ENCODE peak calls at places on chromosomes 4 and X, in five cellular contexts. Q, E, S, V and A are unnamed samples.
A peak's percentile ranks its signal among the peaks of the same experiment; 100 is the strongest.

GRCh38 chr4:144666539-144667175 is 20.7 kb downstream of the HHIP start:
- DNase-seq in Q (no peak), E (no peak), S (no peak), V (no peak), A (peak; percentile 61)

GRCh38 chrX:68832516-68833447 is 4.0 kb downstream of the EFNB1 start:
- DNase-seq in Q (no peak), E (peak; percentile 64), S (no peak), V (no peak), A (no peak)

GRCh38 chrX:14489437-14489836 is 39.9 kb upstream of the GLRA2 start:
- DNase-seq in Q (no peak), E (no peak), S (no peak), V (no peak), A (no peak)

GRCh38 chr4:26542996-26543395 is 40.9 kb upstream of the TBC1D19 start:
- DNase-seq in Q (no peak), E (no peak), S (no peak), V (no peak), A (no peak)

GRCh38 chr4:54439831-54440243 is 210.7 kb downstream of the PDGFRA start:
- DNase-seq in Q (no peak), E (peak; percentile 73), S (peak; percentile 53), V (no peak), A (no peak)

GRCh38 chr4:158841540-158841939 is 72.7 kb downstream of the FNIP2 start:
- DNase-seq in Q (no peak), E (no peak), S (no peak), V (no peak), A (no peak)

GRCh38 chr4:66590488-66591215 is 920.4 kb upstream of the EPHA5 start:
- DNase-seq in Q (no peak), E (no peak), S (no peak), V (no peak), A (no peak)

GRCh38 chr4:13092702-13093101 is 391.4 kb downstream of the RAB28 start:
- DNase-seq in Q (no peak), E (no peak), S (no peak), V (no peak), A (no peak)

GRCh38 chrX:25275159-25275558 is 259.4 kb upstream of the ARX start:
- DNase-seq in Q (no peak), E (peak; percentile 24), S (no peak), V (no peak), A (no peak)

GRCh38 chrX:19005909-19006308 is 22.0 kb upstream of the PHKA2 start:
- DNase-seq in Q (no peak), E (peak; percentile 74), S (no peak), V (no peak), A (no peak)

GRCh38 chr4:38871593-38871992 is 4.0 kb downstream of the FAM114A1 start:
- DNase-seq in Q (no peak), E (no peak), S (no peak), V (no peak), A (no peak)

GRCh38 chr4:82706349-82707000 is 92.1 kb downstream of the SCD5 start:
- DNase-seq in Q (no peak), E (no peak), S (no peak), V (no peak), A (no peak)

GRCh38 chr4:18859468-18859867 is 837.9 kb upstream of the LCORL start:
- DNase-seq in Q (no peak), E (no peak), S (no peak), V (no peak), A (no peak)

GRCh38 chrX:12974217-12974796 is 603 bp upstream of the TMSB4X start:
- DNase-seq in Q (peak; percentile 63), E (no peak), S (peak; percentile 81), V (no peak), A (peak; percentile 44)

GRCh38 chr4:138977525-138977924 is 38.1 kb upstream of the NOCT start:
- DNase-seq in Q (no peak), E (no peak), S (no peak), V (peak; percentile 48), A (no peak)

GRCh38 chr4:99447079-99447478 is 11.9 kb upstream of the ADH7 start:
- DNase-seq in Q (no peak), E (no peak), S (no peak), V (peak; percentile 34), A (peak; percentile 49)

GRCh38 chr4:42816864-42817263 is 75.6 kb upstream of the GRXCR1 start:
- DNase-seq in Q (no peak), E (no peak), S (no peak), V (no peak), A (no peak)

GRCh38 chr4:119124314-119124713 is 11.3 kb upstream of the MYOZ2 start:
- DNase-seq in Q (no peak), E (peak; percentile 35), S (no peak), V (no peak), A (no peak)

GRCh38 chr4:162229670-162230069 is 65.9 kb upstream of the FSTL5 start:
- DNase-seq in Q (no peak), E (no peak), S (no peak), V (no peak), A (peak; percentile 51)

GRCh38 chrX:10579018-10579752 is 41.2 kb downstream of the MID1 start:
- DNase-seq in Q (no peak), E (no peak), S (no peak), V (no peak), A (peak; percentile 78)

GRCh38 chr4:112648263-112649054 is 11.5 kb downstream of the LARP7 start:
- DNase-seq in Q (no peak), E (no peak), S (no peak), V (no peak), A (no peak)

GRCh38 chrX:133980406-133980805 is 5.0 kb downstream of the GPC3 start:
- DNase-seq in Q (no peak), E (no peak), S (no peak), V (no peak), A (no peak)

GRCh38 chr4:27915822-27916221 is 1055.2 kb downstream of the STIM2 start:
- DNase-seq in Q (no peak), E (no peak), S (no peak), V (no peak), A (no peak)

GRCh38 chr4:52566136-52567031 is 92.7 kb downstream of the USP46 start:
- DNase-seq in Q (no peak), E (no peak), S (no peak), V (no peak), A (no peak)

GRCh38 chrX:148609766-148610698 is 109.6 kb downstream of the AFF2 start:
- DNase-seq in Q (no peak), E (peak; percentile 1), S (no peak), V (peak; percentile 40), A (no peak)

GRCh38 chr4:98720871-98721480 is 62.6 kb upstream of the TSPAN5 start:
- DNase-seq in Q (no peak), E (peak; percentile 77), S (no peak), V (no peak), A (peak; percentile 67)

GRCh38 chr4:114076865-114077264 is 97.4 kb upstream of the ARSJ start:
- DNase-seq in Q (no peak), E (no peak), S (no peak), V (no peak), A (peak; percentile 23)

GRCh38 chr4:140255467-140255866 is 101.5 kb upstream of the MAML3 start:
- DNase-seq in Q (no peak), E (no peak), S (no peak), V (no peak), A (no peak)

GRCh38 chr4:140255919-140256318 is 101.9 kb upstream of the MAML3 start:
- DNase-seq in Q (no peak), E (no peak), S (no peak), V (no peak), A (no peak)

GRCh38 chr4:140257461-140258305 is 103.7 kb upstream of the MAML3 start:
- DNase-seq in Q (no peak), E (no peak), S (no peak), V (no peak), A (no peak)

GRCh38 chr4:140256335-140256734 is 102.4 kb upstream of the MAML3 start:
- DNase-seq in Q (no peak), E (no peak), S (no peak), V (no peak), A (peak; percentile 41)

GRCh38 chr4:140256941-140257340 is 103.0 kb upstream of the MAML3 start:
- DNase-seq in Q (no peak), E (no peak), S (no peak), V (no peak), A (no peak)
- H3K27ac ChIP-seq in Q (no peak overlapping the region), E (no peak overlapping the region), S (no peak overlapping the region), V (no peak overlapping the region), A (no peak overlapping the region)

GRCh38 chr4:15021301-15021700 is 19.0 kb downstream of the CPEB2 start:
- DNase-seq in Q (no peak), E (no peak), S (no peak), V (no peak), A (no peak)
- H3K4me1 ChIP-seq in Q (peaks cover 42% of the 10 kb centered on the region), E (no peaks in the 10 kb centered on the region), S (no peaks in the 10 kb centered on the region), V (peaks cover 4% of the 10 kb centered on the region), A (no peaks in the 10 kb centered on the region)

DNA sequence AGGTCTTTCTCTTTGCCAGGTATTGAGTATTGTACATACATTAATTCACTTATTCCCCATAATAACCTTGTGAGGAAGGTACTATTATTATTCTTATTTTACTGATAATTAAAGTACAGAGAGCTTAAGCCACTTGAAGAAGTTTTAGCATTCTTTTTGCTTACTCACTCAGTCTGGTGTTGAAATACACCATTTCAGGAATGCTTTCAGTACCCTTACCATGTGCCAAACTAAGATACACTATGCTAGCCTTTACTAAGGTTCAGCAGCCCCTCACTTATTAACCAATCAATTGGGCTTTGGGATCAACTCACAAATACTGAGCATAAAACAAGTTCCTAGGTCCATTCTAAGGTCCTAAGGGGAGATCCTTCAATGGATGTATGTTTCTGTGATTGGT is 179.0 kb upstream of the FGF13 start:
- DNase-seq in Q (no peak), E (no peak), S (no peak), V (no peak), A (no peak)
- H3K27me3 ChIP-seq in Q (no peaks in the 10 kb centered on the region), E (no peaks in the 10 kb centered on the region), S (no peaks in the 10 kb centered on the region), V (no peaks in the 10 kb centered on the region), A (no peaks in the 10 kb centered on the region)

DNA sequence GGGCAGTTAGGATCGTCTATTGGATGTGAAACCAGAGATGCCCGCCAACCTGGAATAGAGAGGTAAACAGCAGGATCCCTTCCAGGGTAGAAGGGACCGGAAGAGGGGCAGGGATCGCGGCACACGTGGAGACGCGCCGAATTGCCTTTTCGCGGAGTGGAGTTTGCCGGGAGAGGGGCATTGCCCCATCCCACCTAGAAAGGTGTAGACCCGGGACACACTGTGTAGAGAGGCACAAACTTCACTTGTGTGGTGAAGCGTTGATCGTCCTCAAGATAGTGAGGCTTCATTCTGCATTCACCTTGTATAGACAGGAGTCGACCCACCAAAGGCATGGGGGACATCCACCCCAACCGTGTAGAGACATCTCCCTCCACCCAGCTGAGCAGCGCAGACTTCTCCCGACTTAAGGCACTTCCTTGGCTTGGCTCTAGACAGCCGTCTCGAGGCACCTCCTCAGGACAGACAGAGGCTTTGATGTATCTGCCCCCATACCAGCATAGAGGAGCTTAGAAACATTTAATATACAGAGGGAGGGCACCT is 410 bp downstream of the GNL3L start:
- DNase-seq in Q (no peak), E (no peak), S (no peak), V (peak; percentile 1), A (no peak)
- H3K27ac ChIP-seq in Q (peak overlapping the region; percentile 92), E (peak overlapping the region; percentile 92), S (peak overlapping the region; percentile 41), V (peak overlapping the region; percentile 81), A (peak overlapping the region; percentile 23)

DNA sequence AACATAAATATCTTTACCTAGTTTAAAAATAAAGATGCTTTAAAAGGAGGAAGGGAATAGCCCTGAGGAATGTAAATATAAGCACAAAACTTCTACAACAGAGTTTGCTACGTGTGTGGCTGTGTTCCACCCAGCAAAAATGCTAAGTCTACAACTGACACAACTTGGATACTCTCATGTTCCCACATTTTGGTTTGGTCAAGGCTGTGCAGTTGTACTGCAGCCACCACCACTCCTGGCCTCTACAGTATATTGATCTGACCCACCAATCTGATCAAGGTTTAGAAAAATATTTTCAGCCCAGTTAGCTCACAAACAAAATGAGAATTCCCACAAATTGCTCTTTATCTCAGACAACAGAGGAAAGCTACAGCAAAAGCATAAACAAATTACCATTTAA is 12.1 kb downstream of the F9 start:
- DNase-seq in Q (no peak), E (no peak), S (no peak), V (no peak), A (no peak)
- H3K4me1 ChIP-seq in Q (no peaks in the 10 kb centered on the region), E (no peaks in the 10 kb centered on the region), S (no peaks in the 10 kb centered on the region), V (no peaks in the 10 kb centered on the region), A (no peaks in the 10 kb centered on the region)